ENCODE peak calls at places on chromosomes 2 and 18, in four cellular contexts. A is NCI-H1436; O is HuH-7.5; W is stimulated activated CD4-positive, alpha-beta T cell treated with anti-CD3 and anti-CD28 coated beads, Interleukin-4, amount 100 ng/mL, for 24 hours. C is an unnamed sample.

GRCh38 chr2:42823744-42824453 is 31.5 kb upstream of the HAAO start:
- DNase-seq in A (no peak), O (no peak), W (no peak), C (no peak)

GRCh38 chr2:168571061-168571460 is 115.0 kb downstream of the CERS6 start:
- DNase-seq in A (no peak), O (no peak), W (no peak), C (no peak)

GRCh38 chr2:55887906-55888625 is 35.5 kb downstream of the EFEMP1 start:
- DNase-seq in A (no peak), O (no peak), W (no peak), C (no peak)

GRCh38 chr2:225100856-225101294 is 58.6 kb upstream of the DOCK10 start:
- DNase-seq in A (no peak), O (no peak), W (no peak), C (no peak)

GRCh38 chr2:98909381-98910211 is 26.4 kb downstream of the CRACDL start:
- DNase-seq in A (peak), O (peak), W (no peak), C (peak)

GRCh38 chr2:85802337-85803103 is 48.7 kb downstream of the ATOH8 start:
- DNase-seq in A (no peak), O (no peak), W (no peak), C (no peak)

GRCh38 chr2:61926921-61927477 is 21.5 kb downstream of the COMMD1 start:
- DNase-seq in A (no peak), O (no peak), W (no peak), C (no peak)

GRCh38 chr2:11411768-11412448 is 54.1 kb downstream of the E2F6 start:
- DNase-seq in A (peak), O (peak), W (no peak), C (peak)

GRCh38 chr2:85265304-85265703 is 62.5 kb downstream of the TGOLN2 start:
- DNase-seq in A (no peak), O (no peak), W (no peak), C (no peak)

GRCh38 chr18:79635127-79635726 is 44.4 kb upstream of the CTDP1 start:
- DNase-seq in A (no peak), O (no peak), W (no peak), C (no peak)

GRCh38 chr2:18219676-18220075 is 340.8 kb downstream of the RDH14 start:
- DNase-seq in A (no peak), O (no peak), W (no peak), C (no peak)

GRCh38 chr2:186068154-186068826 is 329.7 kb downstream of the FSIP2 start:
- DNase-seq in A (no peak), O (no peak), W (no peak), C (no peak)

GRCh38 chr2:26344581-26345283 is 1.2 kb upstream of the SELENOI start:
- DNase-seq in A (peak), O (no peak), W (peak), C (peak)

GRCh38 chr2:212254331-212254730 is 284.3 kb downstream of the ERBB4 start:
- DNase-seq in A (no peak), O (no peak), W (no peak), C (no peak)

GRCh38 chr2:120175000-120175581 is 48.1 kb downstream of the TMEM185B start:
- DNase-seq in A (peak), O (peak), W (peak), C (peak)

GRCh38 chr18:23311346-23312103 is 141.6 kb upstream of the RIOK3 start:
- DNase-seq in A (no peak), O (no peak), W (no peak), C (no peak)

GRCh38 chr2:172461591-172462392 is 34.4 kb downstream of the ITGA6 start:
- DNase-seq in A (peak), O (peak), W (peak), C (peak)

GRCh38 chr2:201149064-201149820 is 33.3 kb downstream of the CFLAR start:
- DNase-seq in A (no peak), O (no peak), W (no peak), C (peak)

GRCh38 chr2:47187124-47187523 is 32.0 kb upstream of the STPG4 start:
- DNase-seq in A (no peak), O (no peak), W (no peak), C (no peak)

GRCh38 chr18:66949419-66949818 is 345.5 kb upstream of the CDH19 start:
- DNase-seq in A (no peak), O (no peak), W (no peak), C (no peak)

GRCh38 chr18:50986360-50987087 is 18.7 kb downstream of the ELAC1 start:
- DNase-seq in A (no peak), O (no peak), W (no peak), C (no peak)

GRCh38 chr18:80171190-80171872 is 62.3 kb downstream of the ADNP2 start:
- DNase-seq in A (no peak), O (peak), W (peak), C (no peak)

GRCh38 chr2:235638541-235639192 is 144.8 kb downstream of the AGAP1 start:
- DNase-seq in A (no peak), O (no peak), W (no peak), C (no peak)

GRCh38 chr2:64854773-64855237 is 134.4 kb upstream of the SLC1A4 start:
- DNase-seq in A (no peak), O (no peak), W (no peak), C (no peak)

GRCh38 chr18:35998967-35999366 is 26.5 kb downstream of the RMP24 start:
- DNase-seq in A (no peak), O (no peak), W (no peak), C (no peak)

GRCh38 chr2:5077479-5078089 is 614.6 kb upstream of the SOX11 start:
- DNase-seq in A (no peak), O (no peak), W (no peak), C (no peak)

GRCh38 chr18:65735166-65735565 is 15.6 kb upstream of the CDH7 start:
- DNase-seq in A (no peak), O (no peak), W (no peak), C (no peak)

GRCh38 chr2:233862261-233862768 is 5.9 kb downstream of the MSL3B start:
- DNase-seq in A (no peak), O (no peak), W (no peak), C (no peak)

GRCh38 chr2:9288233-9288632 is 81.6 kb downstream of the ASAP2 start:
- DNase-seq in A (no peak), O (no peak), W (no peak), C (no peak)

GRCh38 chr2:77087987-77088414 is 434.2 kb downstream of the LRRTM4 start:
- DNase-seq in A (no peak), O (no peak), W (no peak), C (no peak)

GRCh38 chr2:37561615-37562569 is 109.5 kb downstream of the CDC42EP3 start:
- DNase-seq in A (no peak), O (no peak), W (peak), C (peak)